ENCODE peak calls at places on chromosomes 6 and 20, in eight cellular contexts. M is breast epithelium; L is lower lobe of right lung; V is effector memory CD4-positive, alpha-beta T cell; T is SJCRH30; W is aorta; N is colonic mucosa; O is K562. X is an unnamed sample.

GRCh38 chr20:1718604-1719384 is 61.2 kb upstream of the SIRPG start:
- DNase-seq in M (no peak), L (no peak), V (no peak), T (no peak), W (peak; percentile 69), N (no peak), O (no peak), X (no peak)

GRCh38 chr6:20142866-20143265 is 69.4 kb downstream of the MBOAT1 start:
- DNase-seq in M (no peak), L (no peak), V (no peak), T (no peak), W (no peak), N (no peak), O (no peak), X (no peak)

GRCh38 chr6:141212296-141212695 is 920.4 kb upstream of the GJE1 start:
- DNase-seq in M (no peak), L (no peak), V (no peak), T (no peak), W (no peak), N (no peak), O (no peak), X (no peak)

GRCh38 chr6:97275809-97276208 is 7.2 kb downstream of the MMS22L start:
- DNase-seq in M (no peak), L (no peak), V (no peak), T (no peak), W (no peak), N (no peak), O (no peak), X (no peak)

GRCh38 chr20:5835234-5835845 is 85.1 kb downstream of the SHLD1 start:
- DNase-seq in M (no peak), L (no peak), V (no peak), T (peak; percentile 13), W (no peak), N (no peak), O (no peak), X (peak; percentile 75)

GRCh38 chr6:127868338-127868737 is 32.5 kb downstream of the THEMIS start:
- DNase-seq in M (no peak), L (no peak), V (no peak), T (no peak), W (no peak), N (no peak), O (no peak), X (no peak)

GRCh38 chr6:117506180-117506835 is 23.8 kb downstream of the DCBLD1 start:
- DNase-seq in M (no peak), L (no peak), V (no peak), T (peak; percentile 87), W (no peak), N (no peak), O (no peak), X (no peak)

GRCh38 chr20:63351811-63352591 is 9.1 kb downstream of the CHRNA4 start:
- DNase-seq in M (no peak), L (no peak), V (no peak), T (no peak), W (no peak), N (no peak), O (no peak), X (peak; percentile 44)

GRCh38 chr20:10213526-10213925 is 5.1 kb upstream of the SNAP25 start:
- DNase-seq in M (no peak), L (no peak), V (no peak), T (no peak), W (no peak), N (no peak), O (no peak), X (no peak)

GRCh38 chr6:126285871-126286270 is 54.0 kb upstream of the CENPW start:
- DNase-seq in M (no peak), L (no peak), V (no peak), T (no peak), W (no peak), N (no peak), O (no peak), X (no peak)

GRCh38 chr6:107493158-107494057 is 3.5 kb downstream of the SOBP start:
- DNase-seq in M (no peak), L (no peak), V (no peak), T (peak; percentile 90), W (no peak), N (no peak), O (no peak), X (no peak)

GRCh38 chr6:4637691-4638433 is 138.3 kb upstream of the CDYL start:
- DNase-seq in M (no peak), L (no peak), V (no peak), T (no peak), W (no peak), N (no peak), O (peak; percentile 65), X (no peak)

GRCh38 chr20:22507240-22507961 is 77.0 kb downstream of the FOXA2 start:
- DNase-seq in M (no peak), L (no peak), V (no peak), T (no peak), W (no peak), N (no peak), O (no peak), X (no peak)

GRCh38 chr20:50224553-50225255 is 34.1 kb downstream of the CEBPB start:
- DNase-seq in M (peak; percentile 69), L (peak; percentile 86), V (no peak), T (no peak), W (peak; percentile 86), N (peak; percentile 41), O (no peak), X (no peak)

GRCh38 chr20:34311118-34312023 is 8.2 kb upstream of the AHCY start:
- DNase-seq in M (no peak), L (no peak), V (no peak), T (peak; percentile 65), W (peak; percentile 55), N (peak; percentile 95), O (no peak), X (peak; percentile 48)

GRCh38 chr6:56957856-56958255 is 2.9 kb downstream of the BEND6 start:
- DNase-seq in M (no peak), L (no peak), V (no peak), T (no peak), W (no peak), N (no peak), O (no peak), X (no peak)

GRCh38 chr6:152462716-152463115 is 174.4 kb downstream of the SYNE1 start:
- DNase-seq in M (no peak), L (no peak), V (no peak), T (no peak), W (no peak), N (no peak), O (no peak), X (no peak)

DNA sequence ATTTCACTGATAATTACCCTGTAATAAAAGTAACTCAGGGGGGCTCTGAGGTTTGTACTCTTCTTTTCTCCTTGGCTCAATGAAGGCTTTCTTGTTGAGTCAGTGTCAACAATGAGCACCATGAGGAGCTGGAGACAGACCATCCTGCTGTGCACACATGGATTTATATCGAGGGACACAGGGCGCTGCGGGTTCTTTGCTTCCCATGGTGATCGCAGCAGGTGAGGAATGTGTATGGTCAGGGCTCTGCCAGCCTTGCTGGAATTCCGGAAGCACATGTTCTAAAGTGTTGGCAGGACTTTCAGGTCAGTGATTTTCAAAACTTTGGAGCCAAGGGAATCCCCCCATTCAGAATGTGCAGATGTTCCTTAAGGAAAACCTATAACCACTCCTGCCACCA is 27.1 kb downstream of the SMOC2 start:
- DNase-seq in M (no peak), L (no peak), V (no peak), T (no peak), W (no peak), N (no peak), O (no peak), X (no peak)
- H3K9me3 ChIP-seq in M (no peaks in the 10 kb centered on the region), L (no peaks in the 10 kb centered on the region), V (no peaks in the 10 kb centered on the region), T (no peaks in the 10 kb centered on the region), W (no peaks in the 10 kb centered on the region), N (no peaks in the 10 kb centered on the region), O (no peaks in the 10 kb centered on the region), X (no peaks in the 10 kb centered on the region)

DNA sequence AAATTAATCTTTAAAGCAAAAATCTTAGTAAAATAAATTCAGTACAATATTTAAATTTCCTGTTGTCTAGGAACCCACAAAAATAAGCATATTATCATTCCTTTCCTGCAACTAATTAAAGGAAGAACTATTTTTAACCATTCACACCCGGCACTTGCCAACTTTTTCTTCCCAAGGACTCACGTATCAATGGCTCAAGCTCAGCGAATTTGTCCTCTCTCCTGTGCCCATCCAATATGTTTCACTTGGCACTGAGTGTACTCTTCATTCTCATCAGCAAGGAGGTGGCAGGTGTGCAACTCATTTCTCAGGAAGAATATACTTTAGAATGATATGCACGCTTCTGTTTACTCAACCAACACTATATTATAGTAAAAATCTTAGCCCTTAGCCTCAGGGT is 419.4 kb downstream of the C6orf118 start:
- DNase-seq in M (no peak), L (no peak), V (no peak), T (no peak), W (no peak), N (no peak), O (no peak), X (no peak)
- H3K9me3 ChIP-seq in M (no peaks in the 10 kb centered on the region), L (no peaks in the 10 kb centered on the region), V (no peaks in the 10 kb centered on the region), T (no peaks in the 10 kb centered on the region), W (no peaks in the 10 kb centered on the region), N (no peaks in the 10 kb centered on the region), O (no peaks in the 10 kb centered on the region), X (no peaks in the 10 kb centered on the region)

DNA sequence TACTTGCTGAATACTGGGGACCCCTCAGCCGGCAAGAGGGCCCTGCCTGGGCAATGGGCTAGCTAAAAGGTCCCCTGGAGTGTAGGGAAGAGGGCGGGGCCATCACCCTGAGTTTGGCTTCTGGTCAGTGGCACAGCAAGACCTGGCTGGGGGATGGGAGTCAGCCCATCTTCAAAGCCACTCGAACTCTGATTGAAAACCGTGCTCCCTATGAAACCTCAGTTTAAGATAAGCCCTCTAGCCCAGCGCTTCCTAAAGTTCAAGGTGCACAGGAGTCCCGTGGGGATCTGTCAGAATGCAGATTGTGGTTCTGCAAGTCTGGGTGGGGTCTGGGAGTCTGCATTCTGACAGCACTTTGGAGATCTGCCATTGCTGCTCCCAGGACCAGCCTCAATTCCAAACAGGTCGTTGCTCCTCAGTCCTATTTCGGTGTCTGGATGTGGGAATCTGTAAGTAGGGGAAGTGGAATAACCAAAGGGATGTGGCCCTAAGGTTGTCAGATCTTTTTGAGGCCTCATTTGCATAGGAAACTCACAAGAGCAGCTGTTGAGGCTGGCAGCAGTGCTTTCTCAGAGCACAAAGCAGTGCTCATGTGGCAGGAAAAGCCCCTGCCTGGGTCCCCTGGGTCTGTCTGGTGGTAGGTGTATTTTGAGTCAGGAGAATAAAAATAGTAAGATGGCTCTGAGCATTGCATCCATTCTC is 85.3 kb upstream of the SCP2D1 start:
- DNase-seq in M (no peak), L (no peak), V (no peak), T (peak; percentile 22), W (no peak), N (no peak), O (no peak), X (no peak)
- H3K9me3 ChIP-seq in M (no peaks in the 10 kb centered on the region), L (no peaks in the 10 kb centered on the region), V (no peaks in the 10 kb centered on the region), T (no peaks in the 10 kb centered on the region), W (no peaks in the 10 kb centered on the region), N (no peaks in the 10 kb centered on the region), O (no peaks in the 10 kb centered on the region), X (no peaks in the 10 kb centered on the region)

DNA sequence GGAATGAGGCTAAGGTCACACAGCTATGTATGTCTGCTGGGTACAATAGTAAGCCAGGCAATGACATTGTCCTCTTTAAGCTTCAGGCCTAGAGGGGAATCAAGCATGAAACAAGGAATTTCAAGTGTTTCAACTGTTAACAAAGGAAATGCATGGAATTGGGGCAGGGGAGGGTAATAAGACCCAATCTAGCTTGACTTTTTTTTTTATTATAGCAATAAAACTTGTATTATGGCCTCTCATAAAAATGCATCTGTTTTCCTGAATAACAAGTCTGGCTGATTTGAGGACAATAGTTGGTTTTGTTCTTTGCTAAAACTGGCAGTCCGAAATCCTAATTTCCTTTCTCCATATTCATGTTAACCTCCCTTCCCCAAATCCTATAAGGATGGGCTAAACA is 336.7 kb downstream of the CBLN4 start:
- DNase-seq in M (no peak), L (no peak), V (no peak), T (no peak), W (no peak), N (no peak), O (no peak), X (no peak)
- H3K9me3 ChIP-seq in M (no peaks in the 10 kb centered on the region), L (no peaks in the 10 kb centered on the region), V (no peaks in the 10 kb centered on the region), T (no peaks in the 10 kb centered on the region), W (no peaks in the 10 kb centered on the region), N (no peaks in the 10 kb centered on the region), O (no peaks in the 10 kb centered on the region), X (no peaks in the 10 kb centered on the region)